ENCODE peak calls at places on chromosomes 12 and 14, in six cellular contexts. C is occipital lobe; X is stimulated activated CD4-positive, alpha-beta T cell treated with anti-CD3 and anti-CD28 coated beads, Interleukin-15, amount 100 ng/mL, for 24 hours; N is GM10248; B is activated T-cell treated with anti-CD3 and anti-CD28 coated beads for 48 hours; F is stimulated activated CD8-positive, alpha-beta memory T cell treated with anti-CD3 and anti-CD28 coated beads, Interleukin-4, amount 100 ng/mL, for 4 hours. I is an unnamed sample.

GRCh38 chr12:57620936-57621496 is 9.8 kb downstream of the ARHGEF25 start:
- DNase-seq in F (no peak), C (no peak), X (peak), N (peak), B (no peak), I (no peak)

GRCh38 chr14:104289485-104289884 is 151.1 kb downstream of the KIF26A start:
- DNase-seq in B (no peak), X (no peak), N (no peak), F (no peak), C (no peak), I (peak)

GRCh38 chr12:28059678-28060077 is 87.1 kb upstream of the PTHLH start:
- DNase-seq in N (no peak), X (no peak), C (no peak), F (no peak), B (no peak), I (no peak)

GRCh38 chr14:68630081-68630571 is 162.7 kb downstream of the ZFP36L1 start:
- DNase-seq in N (no peak), F (no peak), C (no peak), B (no peak), X (no peak), I (no peak)

GRCh38 chr12:124786065-124786964 is 77.3 kb downstream of the SCARB1 start:
- DNase-seq in X (no peak), N (no peak), F (no peak), B (no peak), C (peak), I (peak)

GRCh38 chr12:84056-84455 is 17.5 kb downstream of the IQSEC3 start:
- DNase-seq in N (no peak), F (no peak), X (no peak), C (peak), B (no peak), I (no peak)

GRCh38 chr14:22391908-22392307 is 197.1 kb downstream of the DAD1 start:
- DNase-seq in C (peak), X (no peak), N (peak), F (no peak), B (no peak), I (peak)

GRCh38 chr14:105537580-105538474 is 11.4 kb downstream of the TMEM121 start:
- DNase-seq in X (peak), F (no peak), B (peak), C (peak), N (peak), I (peak)

I was measured in head of caudate nucleus.